ENCODE peak calls at places on chromosome 17, in four cellular contexts. V, K, T and M are unnamed samples.

GRCh38 chr17:77637807-77638182 is 320.7 kb upstream of the TNRC6C start:
- DNase-seq in V (peak), K (no peak), T (no peak), M (no peak)

GRCh38 chr17:80233202-80233601 is 13.0 kb downstream of the SLC26A11 start:
- DNase-seq in V (no peak), K (no peak), T (no peak), M (no peak)

GRCh38 chr17:35373984-35374765 is 754 bp upstream of the SLFN11 start:
- DNase-seq in V (no peak), K (peak), T (no peak), M (no peak)

GRCh38 chr17:352421-353212 is at the start of gene RPH3AL:
- DNase-seq in V (no peak), K (peak), T (no peak), M (peak)

GRCh38 chr17:73427198-73427597 is 115.4 kb upstream of the CDC42EP4 start:
- DNase-seq in V (no peak), K (no peak), T (no peak), M (peak)

GRCh38 chr17:18925187-18925586 is 26.8 kb upstream of the SLC5A10 start:
- DNase-seq in V (no peak), K (no peak), T (no peak), M (peak)

GRCh38 chr17:9127340-9127739 is 106.0 kb downstream of the NTN1 start:
- DNase-seq in V (no peak), K (no peak), T (no peak), M (no peak)

GRCh38 chr17:6455321-6455705 is 11.1 kb downstream of the PIMREG start:
- DNase-seq in V (no peak), K (no peak), T (no peak), M (no peak)

GRCh38 chr17:77153487-77153886 is 12.7 kb downstream of the SEC14L1 start:
- DNase-seq in V (no peak), K (no peak), T (no peak), M (no peak)

GRCh38 chr17:45197555-45198334 is 23.9 kb upstream of the FMNL1 start:
- DNase-seq in V (peak), K (peak), T (peak), M (peak)

GRCh38 chr17:33292184-33292980 is 713 bp downstream of the ASIC2 start:
- DNase-seq in V (peak), K (peak), T (peak), M (no peak)

GRCh38 chr17:70808596-70808995 is 639.3 kb downstream of the KCNJ2 start:
- DNase-seq in V (no peak), K (peak), T (no peak), M (no peak)

GRCh38 chr17:78415821-78416301 is 37.4 kb downstream of the PGS1 start:
- DNase-seq in V (no peak), K (no peak), T (no peak), M (no peak)

GRCh38 chr17:74493381-74493833 is 27.0 kb downstream of the CD300A start:
- DNase-seq in V (peak), K (peak), T (peak), M (peak)

GRCh38 chr17:66676421-66676820 is 158.5 kb upstream of the CACNG5 start:
- DNase-seq in V (no peak), K (peak), T (no peak), M (no peak)

GRCh38 chr17:42337442-42337841 is 49.1 kb downstream of the STAT5A start:
- DNase-seq in V (no peak), K (no peak), T (no peak), M (no peak)

GRCh38 chr17:7615265-7615747 is 609 bp upstream of the FXR2 start:
- DNase-seq in V (no peak), K (no peak), T (no peak), M (no peak)

GRCh38 chr17:64176556-64176955 is 46.6 kb upstream of the ERN1 start:
- DNase-seq in V (no peak), K (no peak), T (no peak), M (no peak)

GRCh38 chr17:52158450-52159042 is at the start of gene CA10:
- DNase-seq in V (no peak), K (no peak), T (peak), M (no peak)

GRCh38 chr17:28907709-28908475 is 5.0 kb upstream of the DHRS13 start:
- DNase-seq in V (peak), K (no peak), T (no peak), M (peak)

GRCh38 chr17:16283705-16284104 is 66.7 kb downstream of the PIGL start:
- DNase-seq in V (no peak), K (no peak), T (no peak), M (no peak)

GRCh38 chr17:57481901-57482300 is 225.6 kb downstream of the MSI2 start:
- DNase-seq in V (peak), K (no peak), T (no peak), M (no peak)

GRCh38 chr17:823501-823902 is 41.3 kb downstream of the MRM3 start:
- DNase-seq in V (no peak), K (no peak), T (no peak), M (no peak)

GRCh38 chr17:39533891-39534290 is 72.6 kb downstream of the CDK12 start:
- DNase-seq in V (no peak), K (no peak), T (no peak), M (no peak)

GRCh38 chr17:57440522-57441269 is 184.4 kb downstream of the MSI2 start:
- DNase-seq in V (peak), K (peak), T (peak), M (peak)

GRCh38 chr17:18033442-18034099 is 5.4 kb downstream of the ATPAF2 start:
- DNase-seq in V (peak), K (peak), T (peak), M (peak)

GRCh38 chr17:77325826-77326581 is 185.2 kb downstream of the SEC14L1 start:
- DNase-seq in V (no peak), K (no peak), T (no peak), M (no peak)

GRCh38 chr17:68431045-68431608 is 26.2 kb downstream of the WIPI1 start:
- DNase-seq in V (no peak), K (no peak), T (no peak), M (no peak)

GRCh38 chr17:65978881-65979280 is 213.1 kb downstream of the CEP112 start:
- DNase-seq in V (no peak), K (no peak), T (no peak), M (no peak)

DNA sequence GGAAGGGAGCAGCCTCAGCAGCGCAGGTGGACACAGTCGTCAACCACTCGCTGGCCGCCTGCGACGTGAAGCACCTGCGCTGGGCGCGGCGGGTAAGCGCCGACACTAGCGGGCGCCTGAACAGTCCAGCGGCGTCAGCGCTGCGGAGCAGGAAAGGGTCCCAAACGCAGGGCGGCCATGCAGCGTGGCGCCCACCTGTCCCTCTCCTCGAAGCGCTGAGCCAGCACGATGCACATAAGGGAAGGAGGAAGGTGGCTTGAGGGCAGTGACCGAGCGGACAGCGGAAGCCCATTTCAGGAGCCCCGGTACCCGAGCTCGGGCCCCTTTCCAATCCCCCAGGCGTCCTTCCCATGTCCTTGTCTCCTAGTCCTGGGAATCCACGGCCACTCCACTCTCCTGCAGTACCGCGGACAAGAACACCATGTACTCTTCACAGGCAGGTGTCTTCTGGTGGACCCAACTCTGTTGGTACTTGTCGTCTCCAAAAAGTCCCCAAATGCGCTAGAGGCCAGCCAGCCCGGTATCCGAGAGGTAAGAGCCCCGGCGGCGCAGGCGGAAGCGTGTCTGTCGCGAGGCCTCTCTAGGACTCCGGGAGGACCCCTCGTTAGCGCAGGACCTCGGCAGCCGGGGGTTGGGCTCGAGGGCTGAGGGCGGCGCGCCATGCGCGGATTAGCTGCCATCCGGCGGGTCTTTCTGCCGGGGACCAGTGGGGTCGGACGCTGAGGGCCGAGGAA is 14.4 kb downstream of the ZNF232 start:
- DNase-seq in V (no peak), K (no peak), T (peak), M (no peak)
- TF ChIP-seq PHF8 in V (no peak), K (no peak), T (peak), M (no peak)

DNA sequence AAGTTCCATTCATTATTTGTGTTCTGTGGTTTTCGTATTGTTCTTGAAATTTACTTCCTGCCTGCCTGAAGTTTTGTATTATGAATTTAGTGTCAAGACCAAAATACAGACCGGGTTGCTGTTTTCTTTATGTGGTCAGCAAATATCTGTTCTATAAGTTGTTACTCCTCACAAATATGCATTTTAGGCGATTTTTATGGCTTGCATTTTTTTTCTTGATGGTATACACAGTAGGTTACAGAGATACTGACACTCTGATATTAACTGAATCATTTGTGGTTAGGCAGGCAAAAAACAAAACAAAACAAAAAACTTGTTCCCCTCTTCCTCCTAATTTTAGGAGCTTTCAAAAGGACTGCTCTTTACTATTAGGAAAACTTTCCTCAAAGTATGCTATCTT is 52.6 kb downstream of the BCAS3 start:
- DNase-seq in V (no peak), K (no peak), T (no peak), M (no peak)
- TF ChIP-seq PHF8 in V (no peak), K (no peak), T (no peak), M (no peak)

GRCh38 chr17:48634446-48635208 is 8.5 kb upstream of the HOXB9 start:
- DNase-seq in V (no peak), K (no peak), T (no peak), M (no peak)

GRCh38 chr17:48639136-48639535 is 13.0 kb upstream of the HOXB9 start:
- DNase-seq in V (peak), K (no peak), T (no peak), M (no peak)

GRCh38 chr17:48636177-48637018 is 10.2 kb upstream of the HOXB9 start:
- DNase-seq in V (peak), K (peak), T (peak), M (peak)

GRCh38 chr17:48639982-48640857 is 14.1 kb upstream of the HOXB9 start:
- DNase-seq in V (no peak), K (no peak), T (no peak), M (no peak)

GRCh38 chr17:48637323-48638260 is 11.4 kb upstream of the HOXB9 start:
- DNase-seq in V (no peak), K (peak), T (no peak), M (no peak)
- TF ChIP-seq PHF8 in V (no peak), K (no peak), T (no peak), M (no peak)

GRCh38 chr17:2060681-2061440 is 6.0 kb downstream of the HIC1 start:
- DNase-seq in V (no peak), K (no peak), T (no peak), M (no peak)
- TF ChIP-seq PHF8 in V (no peak), K (no peak), T (no peak), M (no peak)

GRCh38 chr17:81682565-81683207 is 911 bp downstream of the ARL16 start:
- DNase-seq in V (no peak), K (no peak), T (no peak), M (no peak)

GRCh38 chr17:81683208-81683583 is 401 bp downstream of the ARL16 start:
- DNase-seq in V (no peak), K (no peak), T (no peak), M (no peak)

GRCh38 chr17:81685108-81685507 is 1.3 kb downstream of the HGS start:
- DNase-seq in V (no peak), K (peak), T (no peak), M (no peak)

GRCh38 chr17:81683584-81684441 is at the start of the genes ARL16 and HGS:
- DNase-seq in V (peak), K (peak), T (peak), M (peak)

DNA sequence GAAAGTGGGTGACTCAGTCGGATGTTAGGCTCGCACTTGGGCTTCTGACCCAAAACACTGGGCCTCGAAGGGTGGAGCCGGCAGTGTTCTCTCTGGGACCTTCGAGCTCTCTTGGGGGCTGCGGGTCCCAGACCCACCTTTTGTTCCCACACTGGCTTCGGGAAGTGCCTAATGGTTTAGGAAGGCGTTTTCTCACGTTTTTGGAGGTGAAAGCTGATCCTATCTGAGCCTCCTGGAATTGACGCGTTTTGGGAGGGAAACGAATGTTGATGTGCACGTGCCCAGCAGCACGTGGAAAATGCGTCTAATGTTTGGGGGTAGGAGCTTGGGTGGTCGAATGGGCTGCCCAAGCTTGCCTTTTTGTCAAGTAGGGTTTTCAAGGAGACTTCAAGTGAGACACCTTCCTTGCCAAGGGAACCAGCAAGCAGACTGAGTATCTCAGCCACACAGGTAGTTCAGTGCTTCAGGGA is 666 bp downstream of the HGS start:
- DNase-seq in V (no peak), K (peak), T (no peak), M (peak)
- TF ChIP-seq PHF8 in V (no peak), K (peak), T (no peak), M (no peak)

GRCh38 chr17:38451840-38452529 is 23.7 kb downstream of the ARHGAP23 start:
- DNase-seq in V (peak), K (no peak), T (peak), M (no peak)
- TF ChIP-seq PHF8 in V (no peak), K (no peak), T (no peak), M (no peak)

DNA sequence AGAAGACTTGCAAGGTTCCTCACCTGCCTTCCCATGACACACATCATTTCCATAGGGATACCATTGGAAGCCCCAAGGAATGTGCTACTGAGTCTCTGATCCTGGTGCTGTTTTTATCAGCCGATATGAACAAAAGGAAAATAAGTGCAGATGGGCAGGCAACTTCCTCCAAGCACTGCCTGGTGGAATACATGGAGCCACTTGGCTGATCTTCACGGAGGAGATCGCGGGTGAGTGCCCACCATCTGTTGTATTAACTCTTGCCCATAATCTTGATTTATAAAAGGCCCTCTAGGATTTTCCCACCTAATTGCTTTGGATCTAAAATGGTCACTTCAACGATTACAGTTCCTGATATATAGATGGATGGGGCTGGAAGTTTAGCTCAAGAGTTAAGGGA is 24.7 kb upstream of the CDRT15 start:
- DNase-seq in V (no peak), K (no peak), T (no peak), M (no peak)
- TF ChIP-seq PHF8 in V (no peak), K (no peak), T (no peak), M (no peak)

DNA sequence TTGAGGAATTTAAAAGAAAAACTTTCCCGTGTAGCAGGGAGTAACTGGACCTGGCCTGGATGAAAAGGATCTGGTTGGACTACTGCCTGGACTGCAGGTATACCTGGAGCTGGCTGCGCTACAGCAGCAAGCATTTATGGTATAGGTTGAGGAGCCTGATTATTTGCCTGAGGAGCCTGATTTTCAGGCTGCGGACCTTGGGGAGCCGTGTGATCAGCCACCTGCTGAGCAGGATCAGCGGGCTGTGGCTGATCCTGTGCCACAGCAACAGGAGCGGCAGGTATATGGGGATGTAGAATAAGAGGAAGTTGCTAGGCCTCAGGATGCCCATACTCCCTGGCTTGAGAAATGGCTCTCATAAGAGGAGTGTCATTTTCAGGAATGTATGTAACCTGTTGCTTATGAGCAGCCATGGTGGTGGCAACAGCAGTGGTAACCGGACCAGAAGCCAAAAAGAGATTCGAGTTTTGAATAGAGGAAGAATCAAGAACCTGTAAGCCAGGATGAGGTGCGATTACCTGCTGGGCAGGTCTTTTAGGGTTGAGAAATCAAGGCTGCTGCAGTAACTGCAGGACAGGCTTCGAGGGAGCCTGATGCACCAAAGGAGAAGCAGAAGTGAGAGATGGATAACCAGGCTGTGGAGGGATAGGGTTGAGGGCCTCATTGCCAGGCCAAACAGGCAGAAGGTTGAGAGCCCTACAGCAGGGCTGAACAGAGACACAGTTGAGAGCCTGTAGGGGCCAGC is 60.9 kb upstream of the ARL4D start:
- DNase-seq in V (no peak), K (no peak), T (no peak), M (no peak)
- TF ChIP-seq PHF8 in V (no peak), K (no peak), T (no peak), M (no peak)

GRCh38 chr17:34321981-34322380 is 2.7 kb downstream of the CCL8 start:
- DNase-seq in V (no peak), K (no peak), T (no peak), M (no peak)

GRCh38 chr17:34319087-34319486 is at the start of gene CCL8:
- DNase-seq in V (no peak), K (no peak), T (no peak), M (no peak)

GRCh38 chr17:34314279-34314678 is 5.0 kb upstream of the CCL8 start:
- DNase-seq in V (no peak), K (no peak), T (no peak), M (no peak)

GRCh38 chr17:34313164-34313563 is 6.1 kb upstream of the CCL8 start:
- DNase-seq in V (no peak), K (no peak), T (no peak), M (no peak)

DNA sequence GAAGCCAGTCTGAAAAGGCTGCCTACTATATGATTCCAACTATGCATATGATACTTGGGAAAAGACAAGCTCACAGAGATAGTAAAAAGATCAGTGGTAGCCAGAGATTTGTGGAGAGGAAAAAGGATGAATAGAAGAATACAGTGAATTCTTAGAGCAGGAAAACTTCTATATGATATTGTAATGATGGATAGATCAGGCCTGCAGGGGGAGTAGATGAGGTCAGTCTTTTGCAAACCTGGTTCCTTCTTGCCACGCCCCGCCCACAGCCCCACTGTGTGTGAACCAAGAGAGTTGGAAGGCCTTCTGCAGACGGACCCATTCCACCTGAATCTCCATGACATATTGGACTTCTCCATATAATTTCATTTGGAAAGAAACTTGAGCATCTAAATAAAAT is 761 bp upstream of the CCL8 start:
- DNase-seq in V (peak), K (peak), T (no peak), M (no peak)
- TF ChIP-seq PHF8 in V (no peak), K (no peak), T (no peak), M (no peak)